ENCODE peak calls at places on chromosomes 7 and 10, in seven cellular contexts. T, S, X, A, G, Z and Q are unnamed samples.

GRCh38 chr10:120208488-120208887 is 248.5 kb upstream of the PLPP4 start:
- DNase-seq in A (no peak), S (no peak), G (no peak), X (no peak), Z (no peak), T (no peak), Q (no peak)

GRCh38 chr7:45610019-45610418 is 35.9 kb downstream of the ADCY1 start:
- DNase-seq in Z (no peak), S (no peak), G (peak; percentile 68), A (no peak), X (no peak), T (no peak), Q (no peak)

GRCh38 chr7:78189762-78190161 is 391.2 kb downstream of the PHTF2 start:
- DNase-seq in A (no peak), T (no peak), G (no peak), S (no peak), X (no peak), Z (no peak), Q (no peak)

GRCh38 chr7:6448943-6449543 is 1.3 kb upstream of the DAGLB start:
- DNase-seq in X (peak; percentile 53), A (peak; percentile 52), S (no peak), T (no peak), Z (no peak), G (no peak), Q (no peak)

GRCh38 chr7:159004411-159004810 is 140.3 kb downstream of the VIPR2 start:
- DNase-seq in G (no peak), Z (no peak), X (no peak), T (no peak), A (no peak), S (no peak), Q (no peak)

GRCh38 chr10:91799580-91799975 is 1.4 kb downstream of the TNKS2 start:
- DNase-seq in A (no peak), Z (peak; percentile 21), S (peak; percentile 43), G (no peak), T (no peak), X (no peak), Q (peak; percentile 28)

GRCh38 chr10:74078037-74078436 is 72.6 kb downstream of the AP3M1 start:
- DNase-seq in A (no peak), X (no peak), G (no peak), T (no peak), S (peak; percentile 66), Z (no peak), Q (no peak)

GRCh38 chr10:75197066-75197465 is 13.5 kb upstream of the VDAC2 start:
- DNase-seq in Z (no peak), G (peak; percentile 48), S (no peak), X (no peak), T (no peak), A (peak; percentile 17), Q (no peak)

GRCh38 chr7:50661345-50662058 is 96.3 kb upstream of the DDC start:
- DNase-seq in T (no peak), G (no peak), S (no peak), X (no peak), Z (no peak), A (peak; percentile 19), Q (no peak)

GRCh38 chr7:116177009-116177408 is 33.3 kb upstream of the TES start:
- DNase-seq in Z (no peak), S (peak; percentile 90), G (no peak), T (no peak), A (no peak), X (no peak), Q (no peak)

GRCh38 chr10:126049741-126050140 is 153.4 kb downstream of the FANK1 start:
- DNase-seq in S (peak; percentile 86), A (peak; percentile 38), T (no peak), G (no peak), X (no peak), Z (no peak), Q (no peak)

GRCh38 chr7:101874028-101874427 is 56.6 kb downstream of the CUX1 start:
- DNase-seq in Z (no peak), X (no peak), A (no peak), G (no peak), T (no peak), S (peak; percentile 39), Q (no peak)

GRCh38 chr7:85489498-85489897 is 302.6 kb upstream of the SEMA3D start:
- DNase-seq in S (peak; percentile 95), G (no peak), T (no peak), Z (no peak), A (no peak), X (no peak), Q (no peak)

GRCh38 chr10:129954916-129955315 is 9.2 kb downstream of the EBF3 start:
- DNase-seq in X (no peak), A (no peak), S (no peak), G (no peak), Z (no peak), T (no peak), Q (no peak)

GRCh38 chr10:110409926-110410325 is 87.8 kb upstream of the DUSP5 start:
- DNase-seq in A (no peak), G (no peak), X (no peak), S (no peak), Z (no peak), T (no peak), Q (no peak)

GRCh38 chr7:25860206-25860881 is 291.7 kb upstream of the NFE2L3 start:
- DNase-seq in S (peak; percentile 24), Z (no peak), X (peak; percentile 57), T (no peak), G (no peak), A (no peak), Q (no peak)
- TF ChIP-seq POLR2A in S (no peak), Z (no peak), X (no peak), T (no peak), G (no peak), A (no peak), Q (no peak)

GRCh38 chr7:120829487-120829886 is 28.5 kb downstream of the TSPAN12 start:
- DNase-seq in X (no peak), A (no peak), Z (no peak), G (no peak), T (no peak), S (no peak), Q (no peak)

GRCh38 chr7:120828528-120828927 is 29.4 kb downstream of the TSPAN12 start:
- DNase-seq in Z (no peak), A (no peak), X (no peak), T (no peak), G (no peak), S (no peak), Q (no peak)

GRCh38 chr7:120827719-120828118 is 30.2 kb downstream of the TSPAN12 start:
- DNase-seq in S (peak; percentile 7), G (no peak), T (no peak), A (no peak), Z (no peak), X (no peak), Q (no peak)

GRCh38 chr7:120825576-120825975 is 32.4 kb downstream of the TSPAN12 start:
- DNase-seq in A (no peak), Z (no peak), X (no peak), S (peak; percentile 36), T (no peak), G (no peak), Q (no peak)

DNA sequence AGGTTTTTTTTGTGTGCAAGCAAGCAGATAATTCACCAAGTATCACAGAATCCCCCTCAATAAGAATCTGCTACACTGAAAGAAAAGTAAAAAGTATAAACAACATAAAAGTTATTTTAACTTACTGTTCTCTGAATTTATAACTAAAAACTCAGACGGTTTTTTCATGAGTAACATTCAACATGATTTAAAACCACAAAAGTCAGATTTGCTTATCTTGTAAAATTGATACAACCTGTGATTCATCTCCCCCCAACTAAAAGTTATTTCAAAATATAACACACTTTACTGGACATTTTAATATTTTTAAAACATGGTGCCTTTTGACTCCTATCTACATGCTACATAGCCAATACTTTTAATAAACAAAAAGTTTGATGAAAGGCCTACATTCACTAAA is 32.8 kb downstream of the TSPAN12 start:
- DNase-seq in G (no peak), T (no peak), Z (no peak), X (no peak), S (peak; percentile 46), A (no peak), Q (no peak)
- TF ChIP-seq POLR2A in G (no peak), T (no peak), Z (no peak), X (no peak), S (no peak), A (no peak), Q (no peak)

DNA sequence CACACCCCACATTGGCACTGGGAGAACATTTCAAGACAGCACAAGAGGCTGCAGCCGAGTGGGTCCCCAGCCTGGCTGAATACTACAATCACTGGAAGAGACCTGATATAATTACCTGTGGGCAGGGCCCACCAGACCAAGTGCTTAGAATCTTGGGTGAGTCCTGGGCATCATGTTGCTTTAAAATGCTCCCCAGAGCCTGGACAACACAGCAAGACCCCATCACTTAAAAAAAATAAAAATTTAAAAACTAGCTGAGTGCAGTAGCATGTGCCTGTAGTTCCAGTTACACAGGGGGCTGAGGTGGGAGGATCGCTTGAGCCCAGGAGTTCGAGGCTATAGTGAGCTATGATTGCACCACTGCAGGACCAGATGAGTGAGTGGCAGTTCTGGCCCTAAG is 28.1 kb downstream of the FAM171A1 start:
- DNase-seq in Z (no peak), A (no peak), X (no peak), G (peak; percentile 43), T (no peak), S (no peak), Q (no peak)
- TF ChIP-seq POLR2A in Z (no peak), A (no peak), X (no peak), G (no peak), T (no peak), S (no peak), Q (no peak)

GRCh38 chr7:66591801-66592596 is 36.7 kb upstream of the KCTD7 start:
- DNase-seq in Z (peak; percentile 94), S (peak; percentile 90), G (peak; percentile 98), T (peak; percentile 92), X (peak; percentile 96), A (peak; percentile 94), Q (peak; percentile 90)
- TF ChIP-seq POLR2A in Z (peak; percentile 96), S (peak; percentile 96), G (no peak), T (peak; percentile 88), X (peak; percentile 94), A (peak; percentile 93), Q (peak; percentile 98)

DNA sequence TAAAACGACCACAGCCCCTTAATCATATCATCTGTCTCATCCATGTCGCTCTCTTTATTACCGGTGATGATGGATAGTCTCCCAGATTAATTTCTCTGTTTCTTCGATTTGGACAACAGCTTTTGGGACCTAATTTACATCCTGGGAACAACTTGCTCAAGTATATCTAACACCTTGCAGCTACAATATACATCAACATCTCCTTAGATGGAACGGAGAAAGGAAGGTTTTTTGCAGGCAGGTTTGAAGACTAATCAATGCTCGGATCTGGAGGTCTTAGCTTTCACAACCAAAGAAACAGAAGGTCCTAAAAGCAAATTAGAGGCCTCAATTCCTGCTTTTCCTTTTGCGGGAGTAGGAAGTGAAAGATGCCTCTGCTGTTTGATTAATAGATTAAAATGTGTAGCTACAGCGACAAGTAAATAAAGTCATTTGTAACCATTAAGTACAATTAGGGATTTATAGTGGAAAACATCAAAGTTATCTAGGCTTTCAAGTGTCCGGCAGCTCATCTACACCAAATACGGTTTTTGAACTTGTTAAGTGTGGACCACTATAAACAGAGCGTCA is 3.7 kb upstream of the SP8 start:
- DNase-seq in G (no peak), A (no peak), T (no peak), X (no peak), Z (no peak), S (no peak), Q (no peak)
- TF ChIP-seq POLR2A in G (no peak), A (no peak), T (no peak), X (no peak), Z (no peak), S (no peak), Q (no peak)